ENCODE peak calls at places on chromosome 17, in five cellular contexts. H is H54, C is adrenal gland, Y is lower leg skin, V is heart left ventricle. A is an unnamed sample.

GRCh38 chr17:34177642-34178041 is 77.4 kb upstream of the CCL2 start:
- DNase-seq in C (no peak), V (no peak), Y (no peak), H (no peak), A (no peak)

GRCh38 chr17:81811705-81812570 is 8.0 kb downstream of the GCGR start:
- DNase-seq in Y (no peak), C (no peak), H (no peak), V (no peak), A (no peak)

GRCh38 chr17:15258113-15258512 is 7.0 kb downstream of the PMP22 start:
- DNase-seq in C (no peak), V (no peak), H (no peak), Y (no peak), A (no peak)

GRCh38 chr17:82231312-82231561 is 2.4 kb downstream of the SLC16A3 start:
- DNase-seq in C (no peak), V (no peak), H (no peak), Y (no peak), A (no peak)

GRCh38 chr17:7404737-7405412 is 978 bp upstream of the TMEM256 start:
- DNase-seq in C (peak), H (peak), V (peak), Y (peak), A (no peak)

GRCh38 chr17:36705651-36706436 is 104.5 kb downstream of the MRM1 start:
- DNase-seq in C (peak), H (peak), V (no peak), Y (no peak), A (no peak)

GRCh38 chr17:28227278-28228108 is 91.5 kb upstream of the TMEM97 start:
- DNase-seq in H (peak), V (no peak), Y (no peak), C (peak), A (peak)

GRCh38 chr17:76268991-76269981 is 4.1 kb downstream of the UBALD2 start:
- DNase-seq in Y (no peak), C (no peak), V (no peak), H (no peak), A (no peak)

GRCh38 chr17:42706732-42707131 is 24.4 kb downstream of the CNTNAP1 start:
- DNase-seq in Y (no peak), V (no peak), H (no peak), C (no peak), A (no peak)

GRCh38 chr17:56681561-56682266 is 88.2 kb downstream of the NOG start:
- DNase-seq in Y (no peak), C (no peak), V (no peak), H (peak), A (no peak)

GRCh38 chr17:17361543-17362511 is 58.7 kb downstream of the NT5M start:
- DNase-seq in H (no peak), V (no peak), C (no peak), Y (no peak), A (no peak)

GRCh38 chr17:44575408-44575807 is 18.1 kb downstream of the FZD2 start:
- DNase-seq in H (no peak), V (no peak), C (no peak), Y (no peak), A (no peak)

GRCh38 chr17:37640016-37640415 is 3.2 kb downstream of the DDX52 start:
- DNase-seq in H (no peak), Y (no peak), V (no peak), C (no peak), A (no peak)

GRCh38 chr17:28570716-28571254 is 539 bp downstream of the PIGS start:
- DNase-seq in V (peak), Y (no peak), H (peak), C (peak), A (peak)

GRCh38 chr17:59426031-59426430 is 94.6 kb downstream of the YPEL2 start:
- DNase-seq in V (no peak), Y (no peak), H (no peak), C (no peak), A (no peak)

GRCh38 chr17:46166692-46167249 is 26.5 kb downstream of the KANSL1 start:
- DNase-seq in H (no peak), Y (no peak), C (no peak), V (no peak), A (no peak)

GRCh38 chr17:74631468-74632195 is 8.1 kb upstream of the CD300E start:
- DNase-seq in C (no peak), H (no peak), Y (peak), V (no peak), A (no peak)

DNA sequence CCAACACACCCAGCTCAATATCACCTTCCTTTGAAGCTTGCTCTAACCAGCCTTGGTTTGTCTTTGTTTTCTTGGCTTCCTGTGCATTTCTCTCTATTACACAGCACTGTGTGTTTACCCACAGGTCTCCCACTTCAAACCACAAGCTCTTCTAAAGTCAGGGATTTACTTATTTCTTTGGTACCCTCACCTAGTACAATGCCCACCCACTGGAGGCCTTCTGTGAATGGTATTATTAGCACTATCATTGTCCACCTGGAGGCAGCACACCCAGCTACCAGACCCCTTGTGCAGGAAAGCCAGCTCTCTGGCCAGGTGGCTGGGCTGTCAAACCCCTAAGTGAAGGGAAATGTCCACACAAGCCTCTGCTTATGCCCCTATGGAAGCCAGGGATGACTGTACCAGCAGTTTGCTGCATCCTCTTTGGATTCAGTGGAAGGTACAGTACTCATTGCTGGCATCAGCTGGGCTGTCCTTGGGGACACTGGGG is 9.4 kb upstream of the TOP2A start:
- DNase-seq in C (no peak), Y (no peak), V (no peak), H (no peak), A (no peak)
- TF ChIP-seq POLR2A in C (no peak), Y (no peak), V (no peak), H (no peak), A (no peak)

GRCh38 chr17:77466140-77466539 is 325.4 kb downstream of the SEC14L1 start:
- DNase-seq in H (no peak), V (no peak), C (no peak), Y (no peak), A (no peak)
- TF ChIP-seq POLR2A in H (no peak), V (no peak), C (no peak), Y (no peak), A (no peak)

GRCh38 chr17:58370309-58370708 is 18.3 kb upstream of the SUPT4H1 start:
- DNase-seq in V (no peak), C (no peak), H (no peak), Y (no peak), A (no peak)

GRCh38 chr17:58367462-58367861 is 15.5 kb upstream of the SUPT4H1 start:
- DNase-seq in C (no peak), Y (no peak), V (no peak), H (no peak), A (no peak)

GRCh38 chr17:58370716-58371115 is 18.7 kb upstream of the SUPT4H1 start:
- DNase-seq in Y (no peak), V (no peak), C (no peak), H (no peak), A (no peak)

GRCh38 chr17:58369214-58370031 is 17.4 kb upstream of the SUPT4H1 start:
- DNase-seq in H (no peak), V (no peak), C (no peak), Y (no peak), A (no peak)

GRCh38 chr17:58368860-58369213 is 16.8 kb upstream of the SUPT4H1 start:
- DNase-seq in V (no peak), H (no peak), C (no peak), Y (no peak), A (no peak)
- TF ChIP-seq POLR2A in V (no peak), H (no peak), C (no peak), Y (no peak), A (no peak)

DNA sequence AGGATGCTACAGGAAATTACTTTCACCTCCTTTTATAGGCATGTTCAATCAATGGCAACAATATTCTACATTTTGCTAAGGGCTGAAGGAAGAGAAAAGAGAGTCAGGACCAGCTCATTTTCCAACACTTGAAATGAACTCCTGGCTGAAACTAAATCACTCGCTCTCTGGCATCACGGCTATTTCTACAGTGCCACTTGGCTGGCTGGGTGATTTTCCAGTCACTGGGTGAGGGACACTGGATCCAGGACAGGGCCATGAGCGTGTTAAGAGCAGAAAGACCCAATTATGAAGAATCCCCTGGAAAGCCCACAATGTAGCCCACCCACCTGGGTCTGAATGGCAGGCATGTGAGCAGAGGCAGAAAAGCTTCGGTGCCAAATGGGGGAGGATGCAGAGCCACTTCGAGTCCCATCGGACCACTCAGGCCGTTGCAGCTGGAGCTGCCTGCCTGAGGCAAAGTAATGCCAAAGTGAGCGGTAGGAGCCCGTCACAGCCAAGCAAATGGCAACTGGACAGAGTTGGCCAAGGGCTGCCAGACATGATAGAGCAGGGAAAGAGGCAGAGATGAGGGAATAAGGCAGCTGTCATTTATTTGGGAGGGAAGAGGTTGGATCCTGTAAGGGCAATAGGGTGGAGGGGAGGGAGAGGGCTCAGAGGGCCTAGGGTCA is 246.2 kb downstream of the STX8 start:
- DNase-seq in C (no peak), V (no peak), H (no peak), Y (no peak), A (no peak)
- TF ChIP-seq POLR2A in C (no peak), V (no peak), H (no peak), Y (no peak), A (no peak)

DNA sequence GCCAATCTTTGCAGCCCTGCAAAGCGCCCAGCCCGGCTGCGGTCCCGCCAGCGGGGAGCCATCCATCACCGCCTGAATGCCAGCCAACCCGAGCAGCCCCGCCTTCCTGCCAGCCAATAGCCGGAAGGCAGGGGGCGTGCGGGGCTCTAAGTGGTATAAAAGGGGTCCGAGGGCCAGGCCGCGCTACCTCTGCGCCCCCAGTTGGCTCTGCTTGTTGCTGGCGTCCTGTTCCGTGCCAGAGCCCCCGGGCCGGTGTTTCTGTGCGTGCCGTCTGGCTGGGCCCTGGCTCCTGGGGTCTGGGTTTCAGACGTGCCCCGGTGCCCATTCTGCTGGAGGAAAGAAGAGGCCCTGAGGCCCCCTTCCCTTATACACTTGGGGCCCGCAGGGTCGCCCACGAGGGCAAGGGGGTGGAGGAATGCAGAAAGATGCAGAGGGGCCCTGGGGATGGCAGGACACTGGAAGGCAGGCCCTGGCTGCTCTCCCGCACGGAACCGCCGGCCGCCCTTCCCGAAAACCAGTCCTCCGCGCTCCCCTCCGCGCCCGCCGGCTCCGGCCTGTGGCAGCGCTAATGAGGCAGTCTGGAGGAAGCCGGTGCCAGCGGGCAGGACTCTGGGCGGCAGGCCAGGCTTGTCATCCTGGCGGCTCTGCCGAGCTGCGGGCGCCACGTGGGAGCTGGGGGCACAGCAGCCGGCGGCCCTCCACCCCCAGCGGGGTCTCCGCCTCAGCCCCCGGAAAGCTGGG is 14.0 kb downstream of the COPZ2 start:
- DNase-seq in C (peak), H (peak), Y (peak), V (peak), A (peak)
- TF ChIP-seq POLR2A in C (peak), H (peak), Y (no peak), V (no peak), A (no peak)